ENCODE peak calls at places on chromosome 13, in ten cellular contexts. One of them, this sample, is unnamed.

GRCh38 chr13:74256969-74257368 is 122.8 kb upstream of the KLF12 start:
- DNase-seq in WTC11: no peak
- DNase-seq in AG04449: no peak
- DNase-seq in fibroblast of lung: no peak
- DNase-seq in GM13976: no peak
- DNase-seq in right atrium auricular region: no peak
- DNase-seq in cardiac fibroblast: no peak
- DNase-seq in neural progenitor cell: no peak
- DNase-seq in IMR-90: no peak
- DNase-seq in heart left ventricle: peak
- DNase-seq in this sample: no peak

GRCh38 chr13:105207586-105208293 is 1327.7 kb downstream of the EFNB2 start:
- DNase-seq in neural progenitor cell: no peak
- DNase-seq in IMR-90: peak
- DNase-seq in WTC11: no peak
- DNase-seq in heart left ventricle: no peak
- DNase-seq in right atrium auricular region: no peak
- DNase-seq in GM13976: no peak
- DNase-seq in fibroblast of lung: peak
- DNase-seq in AG04449: no peak
- DNase-seq in cardiac fibroblast: peak
- DNase-seq in this sample: no peak

GRCh38 chr13:113907637-113908617 is 44.1 kb upstream of the GAS6 start:
- DNase-seq in AG04449: peak
- DNase-seq in WTC11: no peak
- DNase-seq in neural progenitor cell: no peak
- DNase-seq in fibroblast of lung: peak
- DNase-seq in right atrium auricular region: peak
- DNase-seq in cardiac fibroblast: peak
- DNase-seq in GM13976: no peak
- DNase-seq in heart left ventricle: no peak
- DNase-seq in IMR-90: peak
- DNase-seq in this sample: no peak

GRCh38 chr13:63731896-63732295 is 2316.2 kb upstream of the PCDH20 start:
- DNase-seq in fibroblast of lung: no peak
- DNase-seq in IMR-90: no peak
- DNase-seq in WTC11: no peak
- DNase-seq in GM13976: no peak
- DNase-seq in cardiac fibroblast: no peak
- DNase-seq in right atrium auricular region: no peak
- DNase-seq in heart left ventricle: no peak
- DNase-seq in neural progenitor cell: no peak
- DNase-seq in AG04449: no peak
- DNase-seq in this sample: no peak

GRCh38 chr13:37531054-37531453 is 67.5 kb downstream of the POSTN start:
- DNase-seq in IMR-90: peak
- DNase-seq in AG04449: peak
- DNase-seq in WTC11: no peak
- DNase-seq in cardiac fibroblast: peak
- DNase-seq in fibroblast of lung: no peak
- DNase-seq in neural progenitor cell: no peak
- DNase-seq in right atrium auricular region: no peak
- DNase-seq in heart left ventricle: no peak
- DNase-seq in GM13976: no peak
- DNase-seq in this sample: no peak

GRCh38 chr13:39415403-39415802 is 187.6 kb downstream of the LHFPL6 start:
- DNase-seq in neural progenitor cell: peak
- DNase-seq in AG04449: no peak
- DNase-seq in GM13976: no peak
- DNase-seq in cardiac fibroblast: peak
- DNase-seq in heart left ventricle: peak
- DNase-seq in fibroblast of lung: peak
- DNase-seq in right atrium auricular region: peak
- DNase-seq in WTC11: peak
- DNase-seq in IMR-90: peak
- DNase-seq in this sample: peak

GRCh38 chr13:21676611-21677021 is 5.7 kb downstream of the FGF9 start:
- DNase-seq in AG04449: no peak
- DNase-seq in right atrium auricular region: no peak
- DNase-seq in IMR-90: no peak
- DNase-seq in GM13976: no peak
- DNase-seq in WTC11: peak
- DNase-seq in cardiac fibroblast: no peak
- DNase-seq in fibroblast of lung: no peak
- DNase-seq in neural progenitor cell: peak
- DNase-seq in heart left ventricle: peak
- DNase-seq in this sample: no peak

GRCh38 chr13:40077396-40078027 is 422.1 kb downstream of the COG6 start:
- DNase-seq in AG04449: no peak
- DNase-seq in fibroblast of lung: no peak
- DNase-seq in heart left ventricle: no peak
- DNase-seq in neural progenitor cell: no peak
- DNase-seq in right atrium auricular region: no peak
- DNase-seq in WTC11: no peak
- DNase-seq in cardiac fibroblast: no peak
- DNase-seq in GM13976: no peak
- DNase-seq in IMR-90: no peak
- DNase-seq in this sample: no peak

GRCh38 chr13:66844933-66845332 is 385.2 kb downstream of the PCDH9 start:
- DNase-seq in neural progenitor cell: no peak
- DNase-seq in WTC11: no peak
- DNase-seq in IMR-90: no peak
- DNase-seq in heart left ventricle: no peak
- DNase-seq in AG04449: no peak
- DNase-seq in right atrium auricular region: no peak
- DNase-seq in fibroblast of lung: no peak
- DNase-seq in GM13976: no peak
- DNase-seq in cardiac fibroblast: no peak
- DNase-seq in this sample: no peak

GRCh38 chr13:48493076-48493765 is 39.7 kb downstream of the RCBTB2 start:
- DNase-seq in cardiac fibroblast: peak
- DNase-seq in IMR-90: no peak
- DNase-seq in heart left ventricle: peak
- DNase-seq in fibroblast of lung: no peak
- DNase-seq in right atrium auricular region: no peak
- DNase-seq in AG04449: no peak
- DNase-seq in GM13976: no peak
- DNase-seq in neural progenitor cell: no peak
- DNase-seq in WTC11: no peak
- DNase-seq in this sample: no peak

GRCh38 chr13:111216166-111216960 is 101.3 kb downstream of the ARHGEF7 start:
- DNase-seq in right atrium auricular region: no peak
- DNase-seq in AG04449: no peak
- DNase-seq in fibroblast of lung: peak
- DNase-seq in heart left ventricle: peak
- DNase-seq in IMR-90: peak
- DNase-seq in cardiac fibroblast: no peak
- DNase-seq in neural progenitor cell: peak
- DNase-seq in GM13976: peak
- DNase-seq in WTC11: peak
- DNase-seq in this sample: no peak

GRCh38 chr13:66405908-66406802 is 824.0 kb downstream of the PCDH9 start:
- DNase-seq in heart left ventricle: no peak
- DNase-seq in neural progenitor cell: peak
- DNase-seq in AG04449: peak
- DNase-seq in right atrium auricular region: no peak
- DNase-seq in GM13976: no peak
- DNase-seq in IMR-90: peak
- DNase-seq in fibroblast of lung: peak
- DNase-seq in WTC11: no peak
- DNase-seq in cardiac fibroblast: peak
- DNase-seq in this sample: no peak

GRCh38 chr13:73058741-73059459 is at the start of gene KLF5:
- DNase-seq in GM13976: peak
- DNase-seq in WTC11: peak
- DNase-seq in right atrium auricular region: peak
- DNase-seq in cardiac fibroblast: peak
- DNase-seq in heart left ventricle: peak
- DNase-seq in neural progenitor cell: peak
- DNase-seq in IMR-90: peak
- DNase-seq in AG04449: peak
- DNase-seq in fibroblast of lung: peak
- DNase-seq in this sample: peak

GRCh38 chr13:101520672-101521071 is 68.2 kb downstream of the ITGBL1 start:
- DNase-seq in WTC11: no peak
- DNase-seq in GM13976: no peak
- DNase-seq in neural progenitor cell: peak
- DNase-seq in AG04449: no peak
- DNase-seq in right atrium auricular region: no peak
- DNase-seq in fibroblast of lung: peak
- DNase-seq in cardiac fibroblast: peak
- DNase-seq in heart left ventricle: no peak
- DNase-seq in IMR-90: peak
- DNase-seq in this sample: no peak

GRCh38 chr13:110283661-110284516 is 23.1 kb downstream of the COL4A1 start:
- DNase-seq in AG04449: peak
- DNase-seq in cardiac fibroblast: no peak
- DNase-seq in WTC11: no peak
- DNase-seq in IMR-90: peak
- DNase-seq in neural progenitor cell: no peak
- DNase-seq in GM13976: no peak
- DNase-seq in right atrium auricular region: no peak
- DNase-seq in fibroblast of lung: peak
- DNase-seq in heart left ventricle: no peak
- DNase-seq in this sample: no peak

DNA sequence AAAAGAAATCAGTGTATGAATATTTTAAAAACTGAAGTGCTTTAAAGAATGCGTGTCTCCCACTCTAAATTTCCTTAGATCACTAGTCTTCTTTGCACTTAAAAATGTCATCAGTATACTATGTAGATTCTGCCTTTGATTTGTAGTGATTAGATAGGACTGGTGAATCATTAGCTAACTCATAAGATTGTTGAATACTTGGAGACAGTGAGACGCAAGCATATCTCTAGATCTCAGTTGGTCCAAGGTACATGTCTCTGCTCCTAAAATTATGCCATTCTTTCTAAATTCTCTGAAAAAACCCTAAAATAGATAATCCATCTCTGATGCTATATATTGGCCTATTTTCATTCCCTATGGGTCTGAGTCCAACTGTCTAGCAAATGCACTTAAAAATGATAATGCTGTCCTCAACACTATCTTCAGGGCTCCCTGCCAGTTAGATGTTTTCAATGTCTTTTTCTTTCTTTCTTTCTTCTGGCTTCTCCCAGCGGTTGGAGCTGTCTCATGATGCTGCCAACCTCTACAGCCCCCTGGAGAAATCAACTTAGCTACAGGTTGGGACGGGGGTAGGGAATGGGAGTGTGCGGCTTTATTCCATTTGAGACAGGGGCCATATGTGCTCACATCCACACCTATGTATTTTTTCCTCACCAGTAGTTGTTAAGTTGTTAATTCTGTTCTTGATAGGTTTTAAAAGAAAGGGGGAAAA is 301.0 kb downstream of the NDFIP2 start:
- DNase-seq in IMR-90: peak
- DNase-seq in fibroblast of lung: no peak
- DNase-seq in cardiac fibroblast: no peak
- DNase-seq in right atrium auricular region: no peak
- DNase-seq in AG04449: no peak
- DNase-seq in WTC11: no peak
- DNase-seq in GM13976: no peak
- DNase-seq in heart left ventricle: no peak
- DNase-seq in neural progenitor cell: no peak
- DNase-seq in this sample: peak
- TF ChIP-seq CTCF in IMR-90: no peak
- TF ChIP-seq CTCF in fibroblast of lung: no peak
- TF ChIP-seq CTCF in cardiac fibroblast: no peak
- TF ChIP-seq CTCF in right atrium auricular region: no peak
- TF ChIP-seq CTCF in AG04449: no peak
- TF ChIP-seq CTCF in WTC11: no peak
- TF ChIP-seq CTCF in GM13976: no peak
- TF ChIP-seq CTCF in heart left ventricle: no peak
- TF ChIP-seq CTCF in neural progenitor cell: no peak
- TF ChIP-seq CTCF in this sample: no peak

GRCh38 chr13:51923983-51924539 is 62.3 kb downstream of the CCDC70 start:
- DNase-seq in right atrium auricular region: no peak
- DNase-seq in cardiac fibroblast: no peak
- DNase-seq in heart left ventricle: no peak
- DNase-seq in WTC11: peak
- DNase-seq in fibroblast of lung: no peak
- DNase-seq in IMR-90: no peak
- DNase-seq in AG04449: no peak
- DNase-seq in neural progenitor cell: peak
- DNase-seq in GM13976: no peak
- DNase-seq in this sample: no peak
- TF ChIP-seq CTCF in right atrium auricular region: no peak
- TF ChIP-seq CTCF in cardiac fibroblast: peak
- TF ChIP-seq CTCF in heart left ventricle: no peak
- TF ChIP-seq CTCF in WTC11: peak
- TF ChIP-seq CTCF in fibroblast of lung: no peak
- TF ChIP-seq CTCF in IMR-90: peak
- TF ChIP-seq CTCF in AG04449: no peak
- TF ChIP-seq CTCF in neural progenitor cell: peak
- TF ChIP-seq CTCF in GM13976: no peak
- TF ChIP-seq CTCF in this sample: peak

DNA sequence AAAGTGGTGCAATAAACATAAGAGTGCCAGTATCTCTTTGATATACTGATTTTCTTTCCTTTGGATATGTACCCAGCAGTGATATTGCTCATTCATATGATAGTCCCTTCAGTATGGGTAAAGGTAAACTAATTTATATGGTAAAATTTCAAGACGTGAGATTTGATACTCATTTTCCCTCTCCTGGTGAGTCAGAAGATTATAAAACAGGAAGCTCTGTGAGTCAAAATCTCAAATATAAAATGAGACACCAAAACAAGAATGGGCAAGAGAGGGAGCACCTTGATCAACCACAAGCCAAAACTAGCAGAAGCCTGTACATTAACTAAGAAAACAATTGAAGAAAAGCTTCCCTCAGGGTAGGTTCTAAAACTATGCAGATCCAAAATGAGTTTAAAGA is 216.3 kb downstream of the SLITRK6 start:
- DNase-seq in cardiac fibroblast: no peak
- DNase-seq in heart left ventricle: no peak
- DNase-seq in neural progenitor cell: no peak
- DNase-seq in AG04449: no peak
- DNase-seq in right atrium auricular region: no peak
- DNase-seq in WTC11: no peak
- DNase-seq in IMR-90: peak
- DNase-seq in GM13976: no peak
- DNase-seq in fibroblast of lung: no peak
- DNase-seq in this sample: no peak
- TF ChIP-seq CTCF in cardiac fibroblast: no peak
- TF ChIP-seq CTCF in heart left ventricle: no peak
- TF ChIP-seq CTCF in neural progenitor cell: no peak
- TF ChIP-seq CTCF in AG04449: no peak
- TF ChIP-seq CTCF in right atrium auricular region: no peak
- TF ChIP-seq CTCF in WTC11: no peak
- TF ChIP-seq CTCF in IMR-90: no peak
- TF ChIP-seq CTCF in GM13976: no peak
- TF ChIP-seq CTCF in fibroblast of lung: no peak
- TF ChIP-seq CTCF in this sample: no peak

DNA sequence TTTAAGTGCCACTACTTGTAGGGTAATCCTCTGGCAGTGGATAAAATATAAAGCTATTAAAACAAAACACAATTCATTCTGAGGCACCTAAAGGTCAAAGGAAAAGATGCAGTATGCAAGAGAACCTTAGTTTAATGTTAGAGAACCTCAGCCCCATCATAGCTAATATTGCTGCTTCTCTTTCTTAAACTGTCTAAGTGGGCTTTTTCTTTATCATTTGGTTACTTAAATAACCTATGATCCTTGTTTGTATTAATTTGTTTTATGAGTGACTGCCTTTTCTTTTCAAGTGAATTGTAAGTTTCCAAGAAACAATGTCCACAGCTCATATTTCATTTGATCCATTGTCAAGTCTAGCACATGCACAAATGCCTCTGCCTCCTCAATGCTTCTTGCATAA is 1049.7 kb downstream of the OLFM4 start:
- DNase-seq in right atrium auricular region: no peak
- DNase-seq in cardiac fibroblast: no peak
- DNase-seq in IMR-90: no peak
- DNase-seq in GM13976: no peak
- DNase-seq in AG04449: no peak
- DNase-seq in fibroblast of lung: no peak
- DNase-seq in WTC11: no peak
- DNase-seq in heart left ventricle: no peak
- DNase-seq in neural progenitor cell: no peak
- DNase-seq in this sample: no peak
- TF ChIP-seq CTCF in right atrium auricular region: no peak
- TF ChIP-seq CTCF in cardiac fibroblast: no peak
- TF ChIP-seq CTCF in IMR-90: no peak
- TF ChIP-seq CTCF in GM13976: no peak
- TF ChIP-seq CTCF in AG04449: no peak
- TF ChIP-seq CTCF in fibroblast of lung: no peak
- TF ChIP-seq CTCF in WTC11: no peak
- TF ChIP-seq CTCF in heart left ventricle: no peak
- TF ChIP-seq CTCF in neural progenitor cell: no peak
- TF ChIP-seq CTCF in this sample: no peak

This sample was measured in neural crest cell.